ENCODE peak calls at places on chromosomes 11 and 22, in four cellular contexts. X, C, Q and H are unnamed samples.

GRCh38 chr22:27267145-27267544 is 534.4 kb downstream of the MN1 start:
- DNase-seq in Q (no peak), X (no peak), C (no peak), H (no peak)

GRCh38 chr11:48018561-48019229 is 38.3 kb downstream of the PTPRJ start:
- DNase-seq in Q (no peak), C (no peak), X (no peak), H (no peak)

GRCh38 chr11:1165256-1166041 is 7.7 kb downstream of the MUC5AC start:
- DNase-seq in C (no peak), X (no peak), Q (no peak), H (no peak)

GRCh38 chr11:126339866-126340434 is 15.5 kb upstream of the ST3GAL4 start:
- DNase-seq in C (no peak), Q (no peak), X (no peak), H (no peak)

GRCh38 chr11:2180775-2181370 is 9.3 kb upstream of the TH start:
- DNase-seq in C (no peak), Q (no peak), X (no peak), H (no peak)

GRCh38 chr11:68447015-68447801 is 13.3 kb upstream of the PPP6R3 start:
- DNase-seq in X (peak; percentile 85), C (peak; percentile 96), Q (no peak), H (no peak)

GRCh38 chr11:123454060-123454651 is 24.1 kb downstream of the GRAMD1B start:
- DNase-seq in Q (no peak), C (no peak), X (no peak), H (no peak)

GRCh38 chr11:65719887-65720236 is 736 bp downstream of the RNASEH2C start:
- DNase-seq in C (peak; percentile 43), Q (no peak), X (no peak), H (peak; percentile 43)

DNA sequence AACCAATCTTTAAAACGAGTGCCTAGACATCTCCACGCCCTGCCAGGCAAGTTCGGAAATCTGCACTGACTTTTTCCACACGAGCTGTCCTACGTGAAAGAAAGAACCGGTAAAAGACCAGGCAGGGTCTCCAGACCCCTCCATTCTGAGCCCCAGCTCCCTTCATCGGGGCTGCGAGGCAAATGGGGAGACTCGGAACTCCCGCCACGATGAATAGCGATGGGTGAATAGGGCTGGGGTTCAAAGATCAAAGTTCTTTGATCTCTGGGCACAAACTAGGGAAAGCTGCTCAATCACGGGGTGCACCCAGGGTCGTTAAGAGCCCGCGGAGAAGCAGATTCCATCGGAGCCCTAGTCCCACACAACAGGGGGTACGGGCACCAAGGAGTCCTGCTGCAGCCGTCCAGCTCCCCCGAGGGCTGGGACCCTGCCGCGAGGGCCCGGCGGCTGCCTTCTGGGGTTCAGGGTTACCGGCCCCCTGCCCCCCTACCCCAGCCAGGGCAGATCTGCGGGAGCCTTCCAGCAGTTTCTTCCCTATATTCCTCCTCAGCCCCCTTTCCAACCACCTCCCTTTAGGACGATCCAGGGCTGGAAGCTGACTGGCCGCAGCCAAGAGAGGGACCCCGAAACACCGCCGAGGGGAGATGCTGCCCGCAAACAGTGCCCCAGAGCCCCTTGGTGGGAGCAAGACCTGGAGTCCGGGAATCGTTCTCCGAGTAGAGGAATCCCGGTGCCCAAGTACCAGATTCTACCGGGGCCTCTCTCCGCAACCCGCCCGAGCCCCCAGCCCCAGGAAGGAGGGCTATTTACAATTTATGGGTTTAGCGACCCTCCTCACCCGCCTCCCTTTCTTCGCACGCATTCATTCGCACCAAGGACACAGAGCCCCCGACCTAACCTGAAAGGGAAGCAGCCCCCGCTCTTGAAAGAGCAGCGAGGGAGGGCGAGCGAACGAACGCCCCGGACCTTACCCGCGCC is 952 bp downstream of the LRP4 start:
- DNase-seq in X (no peak), Q (no peak), C (no peak), H (no peak)
- TF ChIP-seq SPI1 in X (no peak), Q (no peak), C (no peak), H (no peak)

DNA sequence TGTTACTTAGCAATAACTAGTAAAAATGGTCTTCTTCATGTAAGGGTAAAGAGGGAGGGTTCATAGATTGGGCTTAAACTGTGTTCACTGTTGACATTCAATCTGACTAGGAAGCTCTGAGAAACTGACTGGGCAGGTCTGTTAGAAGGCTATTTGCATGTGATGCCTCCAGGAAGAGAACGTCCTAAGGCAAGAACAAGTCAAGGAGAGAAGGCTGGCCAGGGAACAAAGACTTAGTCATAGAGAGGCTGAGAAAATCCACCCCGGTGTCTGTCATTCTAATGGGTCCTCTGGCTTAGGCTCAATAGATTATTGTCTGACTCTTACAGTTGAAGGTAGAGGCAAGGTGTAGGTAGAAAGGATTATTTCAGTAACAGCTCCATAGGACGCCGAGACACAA is 50.3 kb upstream of the CD44 start:
- DNase-seq in Q (no peak), C (no peak), X (no peak), H (no peak)
- TF ChIP-seq SPI1 in Q (no peak), C (no peak), X (no peak), H (no peak)

DNA sequence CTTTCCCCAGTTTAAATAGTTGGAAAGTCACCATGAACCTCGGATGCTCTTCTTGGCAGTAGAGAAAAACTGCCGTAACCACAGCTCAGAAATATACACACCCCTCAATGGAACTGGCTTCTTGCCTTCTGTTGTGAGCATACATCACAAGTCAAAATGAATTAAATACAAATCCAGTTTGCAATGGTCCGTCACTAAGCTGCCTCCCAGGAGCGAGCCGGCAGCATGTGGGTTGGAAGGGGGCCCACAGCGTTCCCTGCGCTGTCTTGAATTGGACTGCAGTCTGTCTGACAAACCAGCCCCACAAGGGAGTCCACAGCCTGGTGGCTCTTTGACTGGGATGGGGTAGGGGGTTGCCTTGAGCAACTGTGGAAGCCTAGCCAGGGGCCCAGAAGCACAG is 38.3 kb downstream of the C11orf58 start:
- DNase-seq in X (no peak), Q (no peak), C (no peak), H (no peak)
- TF ChIP-seq SPI1 in X (no peak), Q (no peak), C (no peak), H (no peak)

DNA sequence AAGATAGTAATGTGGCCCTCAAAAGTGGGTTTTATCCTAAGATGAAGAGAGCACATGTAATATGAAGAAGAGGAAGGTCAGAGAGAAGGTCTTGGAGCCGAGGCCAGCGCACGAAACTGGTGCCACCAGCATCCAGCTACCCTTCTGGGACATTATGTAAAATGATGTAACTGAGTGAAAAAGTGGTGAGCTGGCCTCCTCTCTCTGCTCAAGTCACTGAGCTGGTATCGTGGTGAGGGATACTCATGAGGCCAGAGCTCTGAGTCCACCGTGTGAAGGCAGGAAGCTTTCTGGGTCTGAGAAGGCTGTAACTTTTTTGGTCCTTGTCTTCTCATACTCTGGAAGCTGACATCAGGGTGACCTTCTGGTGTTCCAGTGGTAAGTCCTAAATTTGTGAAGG is 25.1 kb downstream of the RNF185 start:
- DNase-seq in Q (no peak), X (no peak), C (no peak), H (no peak)
- TF ChIP-seq SPI1 in Q (no peak), X (no peak), C (no peak), H (no peak)

DNA sequence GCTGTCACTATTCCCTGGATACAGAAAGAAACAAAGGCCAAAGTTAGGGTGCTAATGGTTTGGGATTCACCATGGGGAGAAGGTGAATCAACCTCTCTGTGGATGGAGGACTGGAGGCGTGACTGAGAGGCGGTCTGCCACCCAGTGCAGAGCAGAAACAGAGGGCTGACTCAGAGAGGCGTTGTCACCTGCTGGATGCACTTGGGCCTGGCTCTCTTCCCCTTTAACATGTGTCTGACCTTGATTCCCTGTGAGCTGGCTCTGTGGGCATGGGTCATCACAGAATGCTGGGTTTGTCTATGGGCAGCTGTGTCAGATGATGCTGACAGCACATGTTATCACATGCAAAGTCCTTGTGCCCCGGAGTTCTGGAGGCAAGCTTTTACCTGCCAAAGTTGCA is 75.9 kb downstream of the LDLRAD3 start:
- DNase-seq in Q (no peak), C (no peak), X (no peak), H (no peak)
- TF ChIP-seq SPI1 in Q (no peak), C (no peak), X (no peak), H (no peak)

GRCh38 chr11:34160791-34161190 is 55.4 kb downstream of the NAT10 start:
- DNase-seq in Q (no peak), X (no peak), C (no peak), H (no peak)

GRCh38 chr11:34162507-34162848 is 57.0 kb downstream of the NAT10 start:
- DNase-seq in C (no peak), Q (no peak), X (no peak), H (no peak)

GRCh38 chr11:34161361-34161760 is 55.9 kb downstream of the NAT10 start:
- DNase-seq in C (no peak), X (no peak), Q (no peak), H (no peak)

GRCh38 chr11:34162856-34163255 is 57.4 kb downstream of the NAT10 start:
- DNase-seq in C (no peak), Q (no peak), X (no peak), H (no peak)

DNA sequence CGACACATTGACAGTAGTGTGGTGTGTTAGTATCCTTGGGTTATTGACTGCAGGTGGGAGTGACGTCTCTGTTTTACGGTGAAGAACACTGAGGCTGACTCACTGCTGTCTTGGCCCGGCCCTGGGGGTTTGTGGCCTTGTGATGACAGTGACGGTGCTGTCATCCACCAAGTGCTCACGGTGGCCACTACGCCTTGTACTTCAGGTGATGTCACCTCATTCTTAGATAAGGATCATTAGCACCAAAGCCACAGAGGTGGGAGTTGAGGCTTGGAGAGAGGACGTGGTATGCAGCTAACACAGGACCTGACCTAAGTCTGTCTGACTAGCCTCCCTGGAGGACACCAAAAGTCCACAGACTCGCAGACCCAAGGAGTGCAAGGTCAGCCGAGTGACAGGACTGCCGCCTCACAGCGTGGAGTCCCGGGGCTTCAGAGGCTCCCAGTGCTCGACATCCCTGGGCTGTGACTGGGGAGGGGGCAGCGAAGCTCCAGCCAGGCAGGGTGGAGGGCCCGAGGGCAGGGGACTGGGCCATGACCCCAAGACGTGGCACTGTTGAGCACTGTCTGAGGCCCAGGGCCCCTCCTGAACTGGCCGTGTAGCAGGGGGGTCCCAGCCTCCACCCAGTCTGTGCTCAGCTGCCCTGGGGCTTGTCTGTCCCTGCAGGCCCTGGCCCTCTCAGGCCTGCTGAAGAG is 56.5 kb downstream of the NAT10 start:
- DNase-seq in X (peak; percentile 62), Q (no peak), C (no peak), H (no peak)
- TF ChIP-seq SPI1 in X (no peak), Q (no peak), C (no peak), H (no peak)

GRCh38 chr22:18090286-18090685 is 12.5 kb downstream of the PEX26 start:
- DNase-seq in Q (no peak), C (no peak), X (no peak), H (no peak)

GRCh38 chr22:18091916-18092526 is 14.2 kb downstream of the PEX26 start:
- DNase-seq in X (no peak), C (no peak), Q (no peak), H (no peak)

GRCh38 chr22:18088825-18089568 is 11.2 kb downstream of the PEX26 start:
- DNase-seq in C (no peak), X (no peak), Q (peak; percentile 76), H (no peak)

GRCh38 chr22:18093661-18094060 is 15.9 kb downstream of the PEX26 start:
- DNase-seq in C (no peak), X (no peak), Q (no peak), H (no peak)

DNA sequence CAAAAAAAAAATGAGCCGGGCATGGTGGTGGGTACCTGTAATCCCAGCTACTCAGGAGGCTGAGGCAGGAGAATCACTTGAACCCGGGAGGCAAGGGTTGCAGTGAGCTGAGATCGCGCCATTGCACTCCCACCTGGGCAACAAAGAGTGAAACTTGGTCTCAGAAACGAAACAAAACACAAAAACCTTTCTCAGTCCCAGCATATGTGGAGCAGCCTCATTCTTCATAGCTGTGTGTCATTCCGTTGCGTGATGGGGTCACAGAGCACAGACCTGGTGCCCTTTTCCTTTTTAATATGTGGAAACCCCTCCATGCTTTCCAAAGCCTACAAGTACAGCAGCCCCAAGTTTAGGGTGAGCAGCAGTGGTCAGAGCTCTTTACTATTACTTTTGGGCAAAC is 13.7 kb downstream of the PEX26 start:
- DNase-seq in Q (no peak), X (no peak), C (no peak), H (no peak)
- TF ChIP-seq SPI1 in Q (no peak), X (no peak), C (no peak), H (no peak)

GRCh38 chr22:20211997-20212753 is 55.9 kb downstream of the RTN4R start:
- DNase-seq in C (no peak), X (peak; percentile 99), Q (no peak), H (no peak)
- TF ChIP-seq SPI1 in C (no peak), X (no peak), Q (no peak), H (no peak)